ENCODE peak calls at places on chromosomes 1 and 21, in four cellular contexts. J, O, M and P are unnamed samples.

GRCh38 chr1:205783904-205784303 is 8.6 kb upstream of the RAB29 start:
- DNase-seq in M (peak; percentile 35), O (peak; percentile 25), J (no peak), P (peak; percentile 49)

GRCh38 chr1:1428174-1428573 is 7.1 kb upstream of the ANKRD65 start:
- DNase-seq in M (no peak), J (no peak), O (no peak), P (no peak)

GRCh38 chr1:107897428-107898339 is 67.3 kb downstream of the VAV3 start:
- DNase-seq in J (no peak), M (no peak), O (no peak), P (no peak)

GRCh38 chr1:223269006-223269405 is 95.0 kb downstream of the SUSD4 start:
- DNase-seq in O (no peak), J (no peak), M (no peak), P (no peak)

GRCh38 chr1:187646536-187647128 is 817.9 kb downstream of the PLA2G4A start:
- DNase-seq in M (no peak), O (no peak), J (no peak), P (no peak)

GRCh38 chr1:15261155-15262002 is 14.4 kb downstream of the FHAD1 start:
- DNase-seq in M (peak; percentile 36), O (peak; percentile 61), J (no peak), P (no peak)

GRCh38 chr1:241591736-241592135 is 48.4 kb downstream of the CHML start:
- DNase-seq in O (no peak), M (no peak), J (no peak), P (no peak)

GRCh38 chr1:117051224-117052064 is 8.7 kb upstream of the TTF2 start:
- DNase-seq in J (no peak), M (peak; percentile 20), O (no peak), P (no peak)

GRCh38 chr1:91696321-91696720 is 189.6 kb downstream of the TGFBR3 start:
- DNase-seq in J (no peak), M (peak; percentile 34), O (no peak), P (no peak)

GRCh38 chr21:14841511-14842472 is 223.0 kb downstream of the NRIP1 start:
- DNase-seq in M (no peak), J (no peak), O (no peak), P (no peak)

DNA sequence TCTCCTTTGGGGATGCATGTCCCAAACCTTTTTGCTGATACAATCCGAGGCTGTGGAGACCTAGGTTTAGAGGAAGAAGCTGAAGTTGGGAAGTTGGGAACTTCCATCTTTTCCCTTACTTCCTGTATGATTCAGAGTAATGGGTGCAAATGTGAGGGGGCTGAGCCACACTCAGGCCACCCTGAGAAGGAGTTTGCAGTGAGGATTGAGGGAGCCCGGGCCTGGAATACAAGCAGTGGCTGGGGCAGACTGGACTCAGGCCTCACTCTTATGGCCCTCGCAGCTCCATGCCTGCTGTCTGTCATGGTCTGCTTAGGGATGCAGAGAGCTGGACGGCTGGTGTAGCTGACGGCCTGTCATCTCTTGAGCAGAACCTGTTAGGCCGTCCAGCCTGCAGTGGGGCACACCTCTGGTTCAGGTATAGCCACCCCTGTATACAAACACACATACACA is 73.7 kb upstream of the RAB4A start:
- DNase-seq in O (no peak), M (no peak), J (no peak), P (no peak)
- H3K4me3 ChIP-seq in O (no peak overlapping the region), M (no peak overlapping the region), J (no peak overlapping the region), P (no peak overlapping the region)

GRCh38 chr1:217181205-217181746 is 449.6 kb downstream of the GPATCH2 start:
- DNase-seq in M (no peak), O (no peak), J (no peak), P (no peak)
- H3K4me3 ChIP-seq in M (no peak overlapping the region), O (no peak overlapping the region), J (no peak overlapping the region), P (no peak overlapping the region)

GRCh38 chr1:6148497-6149241 is 31.5 kb downstream of the CHD5 start:
- DNase-seq in M (peak; percentile 26), J (peak; percentile 42), O (no peak), P (no peak)
- H3K4me3 ChIP-seq in M (no peak overlapping the region), J (no peak overlapping the region), O (peak overlapping the region; percentile 18), P (peak overlapping the region; percentile 35)

DNA sequence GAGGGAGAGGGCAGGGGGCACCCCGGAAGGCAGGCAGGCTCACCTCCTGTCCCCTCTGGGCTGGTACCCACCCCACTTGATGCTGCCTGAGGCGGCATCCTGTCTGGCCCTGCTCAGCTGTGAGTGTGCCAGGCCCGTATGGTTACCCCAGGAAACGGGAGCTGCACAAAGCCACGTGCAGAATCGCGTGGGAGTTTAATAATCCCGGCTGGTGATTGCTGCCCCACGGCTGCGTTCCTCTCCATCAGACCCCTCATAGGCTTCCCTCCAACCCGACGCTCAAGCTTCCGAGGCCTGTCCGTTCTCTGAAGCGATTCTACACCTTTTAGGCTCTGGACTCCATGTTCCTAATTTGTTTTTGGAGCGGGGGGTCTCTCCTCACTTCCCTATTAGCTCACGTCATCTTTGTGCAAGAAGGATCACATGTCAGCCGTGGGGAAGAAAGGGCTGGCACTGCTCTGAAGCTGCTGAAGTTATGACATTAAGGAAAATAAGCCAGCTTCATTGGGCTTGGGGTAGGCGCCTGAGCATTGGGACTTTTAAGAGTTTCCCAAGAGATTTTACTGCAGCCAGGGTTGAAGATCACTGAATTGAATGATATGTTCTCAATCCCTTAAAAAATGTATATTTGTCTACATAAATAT is 1.1 kb upstream of the B3GALT5 start:
- DNase-seq in O (no peak), M (no peak), J (no peak), P (no peak)
- H3K4me3 ChIP-seq in O (no peak overlapping the region), M (no peak overlapping the region), J (no peak overlapping the region), P (no peak overlapping the region)